ENCODE peak calls at places on chromosomes 3 and 15, in five cellular contexts. T is HepG2, Y is NT2/D1, J is GM12878, O is H1. I is an unnamed sample.

GRCh38 chr15:66831801-66832390 is 129.9 kb downstream of the SMAD6 start:
- DNase-seq in T (no peak), Y (no peak), J (no peak), O (no peak), I (no peak)

GRCh38 chr3:134328147-134328591 is 46.1 kb downstream of the AMOTL2 start:
- DNase-seq in T (no peak), Y (no peak), J (no peak), O (no peak), I (no peak)

GRCh38 chr15:100298257-100298656 is 43.5 kb downstream of the ADAMTS17 start:
- DNase-seq in T (no peak), Y (no peak), J (no peak), O (no peak), I (no peak)

GRCh38 chr15:60003243-60004018 is 680 bp upstream of the FOXB1 start:
- DNase-seq in T (no peak), Y (no peak), J (no peak), O (no peak), I (no peak)

GRCh38 chr3:46082021-46082420 is 54.7 kb upstream of the XCR1 start:
- DNase-seq in T (no peak), Y (no peak), J (no peak), O (no peak), I (no peak)

GRCh38 chr3:18812316-18812715 is 336.0 kb upstream of the KCNH8 start:
- DNase-seq in T (no peak), Y (no peak), J (no peak), O (no peak), I (no peak)

GRCh38 chr3:27533718-27534578 is 49.8 kb upstream of the SLC4A7 start:
- DNase-seq in T (peak), Y (peak), J (peak), O (peak), I (peak)

GRCh38 chr3:120908030-120908802 is at the start of gene STXBP5L:
- DNase-seq in T (peak), Y (peak), J (no peak), O (peak), I (peak)

GRCh38 chr3:137764001-137764433 is at the start of gene SOX14:
- DNase-seq in T (peak), Y (no peak), J (no peak), O (peak), I (peak)

GRCh38 chr3:123758081-123758564 is 126.0 kb downstream of the MYLK start:
- DNase-seq in T (peak), Y (no peak), J (no peak), O (peak), I (no peak)

GRCh38 chr3:141849056-141849814 is 27.2 kb upstream of the ATP1B3 start:
- DNase-seq in T (no peak), Y (no peak), J (no peak), O (no peak), I (no peak)

GRCh38 chr3:171192176-171192854 is 165.8 kb upstream of the SLC2A2 start:
- DNase-seq in T (no peak), Y (no peak), J (no peak), O (no peak), I (peak)

GRCh38 chr15:93321881-93322282 is 232.9 kb upstream of the RGMA start:
- DNase-seq in T (peak), Y (no peak), J (no peak), O (no peak), I (no peak)

GRCh38 chr3:11077466-11077865 is 76.8 kb upstream of the HRH1 start:
- DNase-seq in T (no peak), Y (no peak), J (no peak), O (no peak), I (no peak)

GRCh38 chr3:11084098-11084497 is 70.2 kb upstream of the HRH1 start:
- DNase-seq in T (no peak), Y (no peak), J (no peak), O (no peak), I (no peak)

GRCh38 chr3:11085078-11085840 is 69.0 kb upstream of the HRH1 start:
- DNase-seq in T (no peak), Y (no peak), J (no peak), O (no peak), I (no peak)

GRCh38 chr3:11078826-11079520 is 75.3 kb upstream of the HRH1 start:
- DNase-seq in T (no peak), Y (no peak), J (no peak), O (no peak), I (no peak)

DNA sequence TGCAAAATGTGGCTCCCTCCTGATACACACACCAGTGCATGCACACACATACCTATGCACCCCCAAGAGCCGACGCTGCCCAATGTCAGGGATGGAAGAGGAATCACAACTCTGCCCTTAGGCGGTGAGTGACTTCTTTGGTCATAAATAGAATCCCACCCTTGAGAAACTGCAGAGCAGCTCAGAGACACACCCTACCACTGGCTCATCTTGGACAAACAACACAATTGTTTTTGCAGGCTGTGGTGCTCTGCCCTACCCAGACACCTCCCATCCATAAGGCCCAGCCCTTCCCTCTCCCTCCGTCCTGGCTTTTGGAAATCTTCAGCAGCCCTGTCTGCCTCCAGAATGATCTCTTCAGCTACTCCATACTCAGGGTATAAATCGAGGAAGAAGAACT is 73.8 kb upstream of the HRH1 start:
- DNase-seq in T (no peak), Y (no peak), J (no peak), O (no peak), I (no peak)
- TF ChIP-seq SUZ12 in T (no peak), Y (no peak), J (no peak), O (no peak), I (no peak)

GRCh38 chr3:38348903-38349302 is 2.3 kb downstream of the XYLB start:
- DNase-seq in T (no peak), Y (no peak), J (no peak), O (peak), I (no peak)
- TF ChIP-seq SUZ12 in T (no peak), Y (no peak), J (no peak), O (no peak), I (no peak)

GRCh38 chr3:61772439-61772838 is 211.1 kb downstream of the PTPRG start:
- DNase-seq in T (no peak), Y (no peak), J (no peak), O (no peak), I (no peak)
- TF ChIP-seq SUZ12 in T (no peak), Y (no peak), J (no peak), O (no peak), I (no peak)

DNA sequence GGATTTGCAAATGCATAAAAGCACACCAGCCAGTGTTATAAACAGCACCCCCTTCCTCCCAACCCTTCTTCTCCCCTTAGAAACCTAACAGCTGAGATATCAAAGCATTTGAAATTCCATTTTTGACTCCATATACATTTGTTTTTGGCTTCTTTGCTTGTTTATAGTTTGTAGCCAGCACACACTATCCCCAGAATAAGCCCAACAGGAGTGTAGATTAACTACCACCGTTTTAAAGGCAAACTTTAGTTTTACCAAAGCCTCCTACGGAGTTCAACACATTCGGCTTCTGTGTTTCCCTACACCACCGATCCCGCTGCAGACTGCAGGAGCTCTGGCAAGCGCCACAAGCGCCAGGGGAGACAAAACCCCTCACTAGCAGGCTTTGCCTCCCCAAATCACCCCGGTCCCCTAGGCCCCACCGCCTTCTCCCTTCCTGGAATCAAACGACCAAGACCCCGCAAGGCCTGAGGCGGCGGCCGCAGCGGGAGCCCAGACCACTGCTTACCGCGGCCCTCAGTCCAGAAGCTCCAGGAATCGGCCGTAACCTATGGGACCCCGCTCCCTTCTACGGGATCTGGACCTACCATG is 391 bp downstream of the COPB2 start:
- DNase-seq in T (no peak), Y (peak), J (no peak), O (no peak), I (no peak)
- TF ChIP-seq SUZ12 in T (no peak), Y (no peak), J (no peak), O (no peak), I (no peak)

DNA sequence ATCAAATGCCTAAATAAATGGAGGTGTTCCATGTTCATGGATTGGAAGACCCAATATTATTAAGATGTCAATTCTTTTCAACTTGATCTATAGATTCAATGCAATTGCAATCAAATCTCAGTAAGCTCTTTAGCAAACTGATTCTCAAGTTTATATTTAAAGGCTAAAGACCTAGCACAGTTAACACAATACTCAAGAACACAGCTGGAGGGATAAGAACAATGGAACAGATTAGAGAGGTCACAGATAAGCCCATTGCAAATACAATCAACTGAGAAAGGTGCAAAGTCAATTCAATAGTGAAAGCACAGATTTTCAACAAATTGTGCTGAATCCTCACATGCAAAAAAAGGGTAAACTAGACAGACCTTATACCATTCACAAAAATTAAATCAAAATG is 198.9 kb downstream of the P3H2 start:
- DNase-seq in T (no peak), Y (no peak), J (no peak), O (no peak), I (no peak)
- TF ChIP-seq SUZ12 in T (no peak), Y (no peak), J (no peak), O (no peak), I (no peak)

I was measured in HEK293T.